ENCODE peak calls at places on chromosomes 2 and 18, in four cellular contexts. One of them, this sample, is unnamed.

GRCh38 chr2:237996041-237996593 is 29.3 kb downstream of the UBE2F start:
- DNase-seq in ovary: no peak
- DNase-seq in IMR-90: peak; percentile 84
- DNase-seq in naive thymus-derived CD4-positive, alpha-beta T cell: no peak
- DNase-seq in this sample: no peak

GRCh38 chr2:150681120-150681796 is 193.8 kb upstream of the RND3 start:
- DNase-seq in ovary: no peak
- DNase-seq in IMR-90: peak; percentile 97
- DNase-seq in naive thymus-derived CD4-positive, alpha-beta T cell: no peak
- DNase-seq in this sample: no peak

GRCh38 chr2:111186933-111187332 is 66.2 kb downstream of the BCL2L11 start:
- DNase-seq in ovary: no peak
- DNase-seq in IMR-90: no peak
- DNase-seq in naive thymus-derived CD4-positive, alpha-beta T cell: no peak
- DNase-seq in this sample: no peak

GRCh38 chr18:74148543-74149070 is 284 bp downstream of the TIMM21 start:
- DNase-seq in ovary: no peak
- DNase-seq in IMR-90: no peak
- DNase-seq in naive thymus-derived CD4-positive, alpha-beta T cell: no peak
- DNase-seq in this sample: no peak

GRCh38 chr18:39681061-39681460 is 2115.5 kb upstream of the CELF4 start:
- DNase-seq in ovary: no peak
- DNase-seq in IMR-90: no peak
- DNase-seq in naive thymus-derived CD4-positive, alpha-beta T cell: no peak
- DNase-seq in this sample: no peak

GRCh38 chr2:65055427-65056214 is 595 bp upstream of the CEP68 start:
- DNase-seq in ovary: no peak
- DNase-seq in IMR-90: no peak
- DNase-seq in naive thymus-derived CD4-positive, alpha-beta T cell: no peak
- DNase-seq in this sample: no peak

GRCh38 chr2:19361325-19361990 is 3.0 kb upstream of the OSR1 start:
- DNase-seq in ovary: peak; percentile 40
- DNase-seq in IMR-90: no peak
- DNase-seq in naive thymus-derived CD4-positive, alpha-beta T cell: no peak
- DNase-seq in this sample: no peak

GRCh38 chr2:160415991-160416390 is 77.6 kb downstream of the RBMS1 start:
- DNase-seq in ovary: no peak
- DNase-seq in IMR-90: peak; percentile 86
- DNase-seq in naive thymus-derived CD4-positive, alpha-beta T cell: no peak
- DNase-seq in this sample: no peak

GRCh38 chr18:25490316-25490715 is 138.3 kb upstream of the ZNF521 start:
- DNase-seq in ovary: no peak
- DNase-seq in IMR-90: no peak
- DNase-seq in naive thymus-derived CD4-positive, alpha-beta T cell: no peak
- DNase-seq in this sample: no peak

GRCh38 chr2:94986392-94986963 is 39.0 kb upstream of the MAL start:
- DNase-seq in ovary: no peak
- DNase-seq in IMR-90: peak; percentile 70
- DNase-seq in naive thymus-derived CD4-positive, alpha-beta T cell: peak; percentile 27
- DNase-seq in this sample: no peak

GRCh38 chr18:57057890-57058289 is 89.0 kb upstream of the BOD1L2 start:
- DNase-seq in ovary: no peak
- DNase-seq in IMR-90: no peak
- DNase-seq in naive thymus-derived CD4-positive, alpha-beta T cell: no peak
- DNase-seq in this sample: no peak

GRCh38 chr2:182587831-182588230 is 128.2 kb upstream of the DNAJC10 start:
- DNase-seq in ovary: no peak
- DNase-seq in IMR-90: peak; percentile 94
- DNase-seq in naive thymus-derived CD4-positive, alpha-beta T cell: no peak
- DNase-seq in this sample: no peak

GRCh38 chr2:199458806-199459285 is 1.1 kb upstream of the SATB2 start:
- DNase-seq in ovary: no peak
- DNase-seq in IMR-90: peak; percentile 35
- DNase-seq in naive thymus-derived CD4-positive, alpha-beta T cell: no peak
- DNase-seq in this sample: no peak

GRCh38 chr2:23620841-23621341 is 235.9 kb downstream of the KLHL29 start:
- DNase-seq in ovary: no peak
- DNase-seq in IMR-90: peak; percentile 55
- DNase-seq in naive thymus-derived CD4-positive, alpha-beta T cell: no peak
- DNase-seq in this sample: no peak

GRCh38 chr2:158184001-158184400 is 82.3 kb downstream of the UPP2 start:
- DNase-seq in ovary: no peak
- DNase-seq in IMR-90: no peak
- DNase-seq in naive thymus-derived CD4-positive, alpha-beta T cell: no peak
- DNase-seq in this sample: no peak

GRCh38 chr2:222884114-222884764 is 23.4 kb downstream of the ACSL3 start:
- DNase-seq in ovary: no peak
- DNase-seq in IMR-90: no peak
- DNase-seq in naive thymus-derived CD4-positive, alpha-beta T cell: no peak
- DNase-seq in this sample: no peak

GRCh38 chr2:3200420-3200939 is 177.1 kb downstream of the EIPR1 start:
- DNase-seq in ovary: no peak
- DNase-seq in IMR-90: no peak
- DNase-seq in naive thymus-derived CD4-positive, alpha-beta T cell: no peak
- DNase-seq in this sample: no peak

GRCh38 chr2:199811360-199811759 is 39.6 kb downstream of the FTCDNL1 start:
- DNase-seq in ovary: no peak
- DNase-seq in IMR-90: no peak
- DNase-seq in naive thymus-derived CD4-positive, alpha-beta T cell: no peak
- DNase-seq in this sample: no peak

GRCh38 chr18:9787126-9787525 is 79.0 kb downstream of the RAB31 start:
- DNase-seq in ovary: no peak
- DNase-seq in IMR-90: peak; percentile 20
- DNase-seq in naive thymus-derived CD4-positive, alpha-beta T cell: no peak
- DNase-seq in this sample: no peak

GRCh38 chr2:213524164-213524563 is 239.9 kb downstream of the SPAG16 start:
- DNase-seq in ovary: no peak
- DNase-seq in IMR-90: no peak
- DNase-seq in naive thymus-derived CD4-positive, alpha-beta T cell: no peak
- DNase-seq in this sample: no peak

GRCh38 chr18:10057808-10058791 is 144.3 kb downstream of the VAPA start:
- DNase-seq in ovary: no peak
- DNase-seq in IMR-90: peak; percentile 84
- DNase-seq in naive thymus-derived CD4-positive, alpha-beta T cell: no peak
- DNase-seq in this sample: no peak

GRCh38 chr2:234496835-234497591 is at the start of gene ARL4C:
- DNase-seq in ovary: peak; percentile 63
- DNase-seq in IMR-90: peak; percentile 60
- DNase-seq in naive thymus-derived CD4-positive, alpha-beta T cell: peak; percentile 69
- DNase-seq in this sample: no peak

DNA sequence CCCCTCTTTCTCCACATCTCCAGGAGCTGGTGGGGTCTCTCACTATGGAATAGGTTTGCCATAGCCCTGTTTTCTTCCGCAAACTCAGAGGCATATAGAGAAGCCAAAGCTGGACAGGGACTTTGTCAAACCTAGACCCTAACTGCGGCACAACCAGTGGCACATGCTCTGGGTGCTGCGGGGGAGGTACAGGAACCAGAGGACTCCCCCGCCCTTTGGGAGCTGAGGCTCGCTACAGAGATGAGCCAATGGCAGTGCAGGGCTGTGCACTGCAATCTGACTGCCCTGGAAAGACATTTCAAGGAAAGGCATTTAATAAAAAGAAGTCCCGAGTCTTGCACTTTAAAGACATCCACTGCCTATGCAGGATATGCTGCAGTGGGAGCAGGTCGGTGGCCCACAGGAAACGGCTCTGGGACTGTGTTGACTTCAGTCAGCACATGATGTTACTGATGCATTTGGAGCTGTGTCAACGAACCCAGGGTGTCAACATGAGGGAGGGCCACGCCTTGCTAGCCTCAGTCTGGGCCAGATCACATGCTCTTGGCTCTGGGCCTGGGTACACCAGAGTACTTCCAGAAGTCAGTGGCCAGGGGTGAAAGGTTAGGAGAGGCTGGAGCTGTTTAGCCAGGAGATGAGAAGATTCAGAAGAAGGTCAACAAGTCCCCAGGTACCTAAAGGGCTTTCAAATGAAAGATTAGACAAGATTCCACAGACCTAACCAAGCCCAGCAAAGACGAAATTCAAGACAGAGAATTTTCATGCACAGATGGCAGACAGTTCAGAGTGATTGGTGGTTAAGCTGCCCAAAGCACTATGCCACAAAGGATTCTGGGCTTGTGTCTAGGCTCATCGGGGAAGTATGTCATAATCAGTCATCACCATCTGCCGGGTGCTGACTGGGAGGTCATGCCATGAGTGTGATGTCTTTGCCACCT is 8.2 kb downstream of the SLC35F6 start:
- DNase-seq in ovary: peak; percentile 81
- DNase-seq in IMR-90: peak; percentile 38
- DNase-seq in naive thymus-derived CD4-positive, alpha-beta T cell: peak; percentile 64
- DNase-seq in this sample: peak; percentile 70
- H3K4me1 ChIP-seq in ovary: peaks cover 25% of the 10 kb centered on the region
- H3K4me1 ChIP-seq in IMR-90: peaks cover 18% of the 10 kb centered on the region
- H3K4me1 ChIP-seq in naive thymus-derived CD4-positive, alpha-beta T cell: peaks cover 15% of the 10 kb centered on the region
- H3K4me1 ChIP-seq in this sample: peaks cover 31% of the 10 kb centered on the region

DNA sequence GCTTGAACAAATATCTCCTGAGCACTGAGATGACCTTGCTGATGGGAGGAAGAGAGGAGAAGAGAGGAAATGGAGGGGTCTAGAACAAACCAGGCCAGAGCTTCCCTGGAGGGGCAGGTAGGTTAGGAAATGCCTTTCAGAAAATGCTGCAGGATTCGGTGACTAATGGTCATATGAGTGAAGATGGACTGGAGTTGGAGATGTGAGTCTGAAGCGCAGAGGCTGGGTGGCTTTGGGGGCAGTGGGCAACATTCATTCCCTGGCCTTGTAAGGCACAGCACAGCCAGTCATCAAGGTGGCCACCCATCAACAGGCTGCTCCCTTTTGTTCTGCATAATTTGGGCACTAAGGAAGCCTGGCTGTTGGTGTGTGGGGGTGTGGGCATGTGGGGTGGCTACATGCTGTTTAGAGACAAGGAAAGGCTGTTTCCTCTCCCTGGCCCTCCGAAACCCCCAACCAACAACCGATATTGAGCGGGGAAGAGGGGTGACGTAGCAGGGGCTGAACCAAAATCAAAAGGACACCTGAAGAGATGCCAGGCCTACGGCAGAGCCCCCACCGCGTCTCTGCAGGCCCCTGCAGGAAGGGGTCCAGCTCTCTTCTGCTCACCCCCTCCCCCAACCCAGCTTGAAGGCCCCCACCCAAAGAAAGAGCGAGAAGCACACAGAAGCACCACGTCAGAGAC is 1.5 kb downstream of the SLC30A3 start:
- DNase-seq in ovary: no peak
- DNase-seq in IMR-90: no peak
- DNase-seq in naive thymus-derived CD4-positive, alpha-beta T cell: no peak
- DNase-seq in this sample: no peak
- H3K27me3 ChIP-seq in ovary: no peaks in the 10 kb centered on the region
- H3K27me3 ChIP-seq in IMR-90: peaks cover 86% of the 10 kb centered on the region
- H3K27me3 ChIP-seq in naive thymus-derived CD4-positive, alpha-beta T cell: peaks cover 27% of the 10 kb centered on the region
- H3K27me3 ChIP-seq in this sample: peaks cover 19% of the 10 kb centered on the region

DNA sequence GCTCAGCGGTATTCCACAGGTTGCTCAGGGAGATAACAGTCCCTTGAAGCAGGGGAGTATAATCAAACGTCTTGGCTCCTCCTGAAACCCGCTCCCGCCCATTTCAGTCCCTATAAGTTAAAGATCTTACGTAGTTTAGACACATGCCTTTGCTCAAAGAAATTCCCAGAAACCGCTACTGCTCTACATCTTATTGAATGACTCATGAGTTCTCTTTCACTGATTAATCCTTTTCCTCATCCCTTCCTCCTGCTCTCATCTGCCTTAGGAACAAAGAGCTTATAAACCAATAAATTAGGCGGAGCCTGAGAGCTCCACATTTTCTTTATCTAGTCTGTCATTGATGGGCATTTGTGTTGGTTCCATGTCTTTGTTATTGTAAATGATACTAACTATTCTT is 4.2 kb upstream of the SERPINB4 start:
- DNase-seq in ovary: no peak
- DNase-seq in IMR-90: peak; percentile 36
- DNase-seq in naive thymus-derived CD4-positive, alpha-beta T cell: no peak
- DNase-seq in this sample: no peak
- H3K4me3 ChIP-seq in ovary: no peak overlapping the region
- H3K4me3 ChIP-seq in IMR-90: no peak overlapping the region
- H3K4me3 ChIP-seq in naive thymus-derived CD4-positive, alpha-beta T cell: no peak overlapping the region
- H3K4me3 ChIP-seq in this sample: no peak overlapping the region

DNA sequence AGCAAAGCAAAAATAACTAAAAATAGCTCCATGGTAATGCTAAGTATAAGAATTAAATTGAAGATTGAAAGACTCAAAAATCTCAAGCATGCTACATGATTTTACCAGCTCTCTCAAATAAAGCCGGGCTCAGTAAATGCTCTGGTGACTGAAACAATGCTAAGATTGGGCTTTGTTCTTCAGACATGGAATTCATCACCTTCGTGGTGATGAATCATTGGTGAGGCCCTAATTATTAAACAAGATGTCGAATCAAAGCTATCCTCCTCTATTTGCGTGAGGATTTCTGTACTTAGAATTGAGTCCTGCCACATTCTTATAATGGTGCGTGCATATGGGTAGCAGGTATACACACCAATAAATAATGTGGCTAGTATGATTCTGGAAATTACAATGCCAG is 58.8 kb upstream of the LRRTM1 start:
- DNase-seq in ovary: no peak
- DNase-seq in IMR-90: no peak
- DNase-seq in naive thymus-derived CD4-positive, alpha-beta T cell: no peak
- DNase-seq in this sample: no peak
- H3K4me1 ChIP-seq in ovary: no peaks in the 10 kb centered on the region
- H3K4me1 ChIP-seq in IMR-90: no peaks in the 10 kb centered on the region
- H3K4me1 ChIP-seq in naive thymus-derived CD4-positive, alpha-beta T cell: no peaks in the 10 kb centered on the region
- H3K4me1 ChIP-seq in this sample: no peaks in the 10 kb centered on the region

GRCh38 chr2:240840435-240841060 is 20.5 kb upstream of the KIF1A start:
- DNase-seq in ovary: no peak
- DNase-seq in IMR-90: peak; percentile 70
- DNase-seq in naive thymus-derived CD4-positive, alpha-beta T cell: no peak
- DNase-seq in this sample: no peak
- H3K27me3 ChIP-seq in ovary: no peaks in the 10 kb centered on the region
- H3K27me3 ChIP-seq in IMR-90: peaks cover 34% of the 10 kb centered on the region
- H3K27me3 ChIP-seq in naive thymus-derived CD4-positive, alpha-beta T cell: no peaks in the 10 kb centered on the region
- H3K27me3 ChIP-seq in this sample: no peaks in the 10 kb centered on the region

This sample was measured in thoracic aorta.